ENCODE peak calls at places on chromosomes 11 and 22, in eight cellular contexts. V is stimulated activated CD8-positive, alpha-beta memory T cell treated with anti-CD3 and anti-CD28 coated beads, Interleukin-4, amount 100 ng/mL, for 24 hours; K is ascending aorta; Q is head of caudate nucleus; W is CD8-positive, alpha-beta memory T cell; H is astrocyte of the spinal cord; O is GM19239; E is foreskin melanocyte. U is an unnamed sample.
A peak's percentile ranks its signal among the peaks of the same experiment; 100 is the strongest.

GRCh38 chr11:30424851-30425250 is 101.9 kb downstream of the ARL14EP start:
- DNase-seq in V (no peak), K (no peak), Q (no peak), W (no peak), H (no peak), O (no peak), E (peak; percentile 98), U (no peak)

GRCh38 chr11:117473692-117474091 is 146.0 kb downstream of the CEP164 start:
- DNase-seq in V (no peak), K (no peak), Q (no peak), W (no peak), H (no peak), O (no peak), E (no peak), U (no peak)

GRCh38 chr11:45176996-45177395 is 30.6 kb downstream of the PRDM11 start:
- DNase-seq in V (no peak), K (no peak), Q (no peak), W (no peak), H (no peak), O (no peak), E (no peak), U (no peak)

GRCh38 chr22:37163096-37163489 is 13.4 kb upstream of the IL2RB start:
- DNase-seq in V (no peak), K (no peak), Q (no peak), W (no peak), H (no peak), O (no peak), E (no peak), U (no peak)

GRCh38 chr11:60059052-60059451 is 2.6 kb downstream of the MS4A3 start:
- DNase-seq in V (no peak), K (no peak), Q (no peak), W (no peak), H (no peak), O (no peak), E (no peak), U (no peak)

GRCh38 chr11:65887723-65888162 is 528 bp downstream of the FIBP start:
- DNase-seq in V (no peak), K (no peak), Q (no peak), W (no peak), H (no peak), O (no peak), E (no peak), U (no peak)

GRCh38 chr22:26837784-26838520 is 180.6 kb downstream of the MIAT start:
- DNase-seq in V (no peak), K (no peak), Q (no peak), W (no peak), H (no peak), O (no peak), E (no peak), U (no peak)

GRCh38 chr11:11626128-11626527 is 4.3 kb upstream of the GALNT18 start:
- DNase-seq in V (no peak), K (no peak), Q (no peak), W (no peak), H (no peak), O (no peak), E (peak; percentile 51), U (no peak)

GRCh38 chr11:88281317-88281712 is 56.2 kb downstream of the CTSC start:
- DNase-seq in V (no peak), K (no peak), Q (no peak), W (no peak), H (peak; percentile 15), O (no peak), E (peak; percentile 51), U (no peak)

GRCh38 chr11:7901319-7901854 is 29.7 kb downstream of the OR10A6 start:
- DNase-seq in V (no peak), K (no peak), Q (no peak), W (no peak), H (no peak), O (no peak), E (no peak), U (no peak)

GRCh38 chr11:57407941-57408475 is 17.6 kb upstream of the PRG2 start:
- DNase-seq in V (no peak), K (no peak), Q (no peak), W (no peak), H (no peak), O (no peak), E (no peak), U (no peak)

GRCh38 chr22:48857202-48857805 is 970.4 kb downstream of the BRD1 start:
- DNase-seq in V (no peak), K (no peak), Q (no peak), W (no peak), H (no peak), O (no peak), E (no peak), U (no peak)